ENCODE peak calls at places on chromosomes 3 and 15, in ten cellular contexts. T is endodermal cell; H is OCI-LY7; E is Karpas-422; L is GM23338; G is CD4-positive, alpha-beta T cell; Z is naive thymus-derived CD4-positive, alpha-beta T cell; Q is HCT116; V is adrenal gland; X is right cardiac atrium. W is an unnamed sample.

GRCh38 chr15:95024388-95024787 is 793.0 kb downstream of the MCTP2 start:
- DNase-seq in E (peak), V (no peak), H (peak), Q (peak), X (no peak), L (peak), G (no peak), T (peak), Z (no peak), W (no peak)

GRCh38 chr3:72070005-72070404 is 285.1 kb upstream of the PROK2 start:
- DNase-seq in Z (no peak), V (no peak), L (no peak), X (no peak), T (no peak), E (no peak), H (no peak), G (no peak), Q (no peak), W (no peak)

GRCh38 chr3:105806361-105806760 is 62.5 kb downstream of the CBLB start:
- DNase-seq in L (no peak), E (peak), T (no peak), G (no peak), Z (no peak), Q (no peak), V (peak), H (no peak), X (no peak), W (no peak)

GRCh38 chr15:53251998-53252397 is 461.9 kb upstream of the ONECUT1 start:
- DNase-seq in G (no peak), V (no peak), Q (no peak), Z (no peak), T (no peak), X (no peak), E (no peak), H (no peak), L (no peak), W (no peak)

GRCh38 chr15:31488437-31489204 is 162.0 kb downstream of the KLF13 start:
- DNase-seq in L (peak), X (peak), Z (peak), V (peak), Q (peak), E (peak), G (peak), T (peak), H (peak), W (peak)

GRCh38 chr3:58047806-58048205 is 39.6 kb downstream of the FLNB start:
- DNase-seq in E (no peak), V (no peak), H (no peak), Z (no peak), X (no peak), L (no peak), G (no peak), Q (no peak), T (no peak), W (no peak)

GRCh38 chr15:45133561-45133920 is 3.7 kb downstream of the DUOX1 start:
- DNase-seq in T (no peak), V (no peak), Q (no peak), L (no peak), X (no peak), H (no peak), Z (no peak), G (no peak), E (no peak), W (peak)

GRCh38 chr15:31740203-31740602 is 290.1 kb upstream of the CHRNA7 start:
- DNase-seq in H (no peak), L (peak), G (no peak), X (no peak), Z (no peak), V (no peak), Q (no peak), E (no peak), T (peak), W (no peak)

GRCh38 chr15:69193948-69194827 is 33.8 kb downstream of the GLCE start:
- DNase-seq in Z (no peak), H (no peak), X (no peak), L (no peak), T (no peak), Q (no peak), E (no peak), V (peak), G (no peak), W (no peak)

GRCh38 chr3:71503525-71504249 is 79.8 kb downstream of the FOXP1 start:
- DNase-seq in H (no peak), Q (no peak), V (no peak), T (no peak), L (no peak), X (no peak), G (no peak), E (no peak), Z (no peak), W (no peak)

GRCh38 chr3:29335921-29336320 is 55.0 kb downstream of the RBMS3 start:
- DNase-seq in L (no peak), V (no peak), H (no peak), T (no peak), X (no peak), Z (no peak), E (no peak), G (no peak), Q (no peak), W (no peak)
- H3K27ac ChIP-seq in L (no peak), V (no peak), H (no peak), T (peak), X (peak), Z (no peak), E (no peak), G (no peak), Q (no peak), W (peak)

GRCh38 chr15:39472661-39473657 is 107.9 kb upstream of the THBS1 start:
- DNase-seq in Q (no peak), T (no peak), V (peak), X (peak), Z (no peak), H (no peak), L (no peak), E (no peak), G (no peak), W (peak)
- H3K27ac ChIP-seq in Q (no peak), T (no peak), V (peak), X (peak), Z (no peak), H (no peak), L (no peak), E (no peak), G (no peak), W (peak)

GRCh38 chr15:91445701-91446100 is 345.6 kb downstream of the SV2B start:
- DNase-seq in Q (no peak), V (peak), T (no peak), G (no peak), X (no peak), E (no peak), H (no peak), L (no peak), Z (no peak), W (no peak)

GRCh38 chr15:91444656-91445055 is 344.6 kb downstream of the SV2B start:
- DNase-seq in G (no peak), X (no peak), E (no peak), V (no peak), T (no peak), Q (no peak), Z (no peak), L (no peak), H (no peak), W (no peak)

DNA sequence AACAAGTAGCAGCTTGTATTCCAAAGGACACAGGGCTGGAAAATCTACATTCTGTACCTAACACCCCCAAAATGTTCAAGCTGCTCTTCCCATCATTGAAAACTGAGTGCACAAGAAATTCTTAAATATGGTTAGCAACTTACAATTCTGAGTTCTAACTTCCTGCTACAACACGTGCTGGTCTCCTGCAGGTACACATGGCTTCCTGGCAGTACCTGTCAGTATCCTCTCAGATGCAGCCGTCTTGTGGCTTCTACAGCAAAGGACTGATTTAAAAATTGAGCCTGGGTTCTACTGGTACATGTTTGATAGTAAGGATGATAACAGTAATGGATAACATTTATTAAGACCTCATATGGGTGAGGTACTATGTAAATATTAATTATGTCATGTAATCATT is 348.2 kb downstream of the SV2B start:
- DNase-seq in V (no peak), T (no peak), H (no peak), E (no peak), Q (no peak), G (peak), Z (no peak), X (no peak), L (no peak), W (no peak)
- H3K27ac ChIP-seq in V (no peak), T (no peak), H (no peak), E (no peak), Q (no peak), G (no peak), Z (peak), X (no peak), L (no peak), W (no peak)

GRCh38 chr3:197458906-197459470 is 96.8 kb downstream of the BDH1 start:
- DNase-seq in L (no peak), E (no peak), X (no peak), Z (no peak), V (no peak), Q (no peak), T (no peak), H (no peak), G (no peak), W (no peak)
- H3K27ac ChIP-seq in L (no peak), E (no peak), X (no peak), Z (no peak), V (no peak), Q (no peak), T (no peak), H (no peak), G (no peak), W (no peak)

GRCh38 chr3:21717272-21717671 is 33.7 kb downstream of the ZNF385D start:
- DNase-seq in Z (no peak), L (no peak), T (no peak), H (no peak), G (no peak), E (no peak), Q (no peak), X (no peak), V (no peak), W (no peak)
- H3K27ac ChIP-seq in Z (no peak), L (no peak), T (no peak), H (no peak), G (no peak), E (no peak), Q (no peak), X (no peak), V (no peak), W (no peak)

GRCh38 chr15:92984161-92984560 is 84.0 kb downstream of the CHD2 start:
- DNase-seq in X (no peak), H (no peak), G (no peak), Q (no peak), L (no peak), V (no peak), Z (no peak), E (no peak), T (no peak), W (no peak)
- H3K27ac ChIP-seq in X (no peak), H (no peak), G (no peak), Q (no peak), L (no peak), V (no peak), Z (no peak), E (no peak), T (no peak), W (no peak)

GRCh38 chr3:171457263-171458055 is 2.7 kb downstream of the TNIK start:
- DNase-seq in Q (no peak), H (no peak), E (no peak), X (no peak), G (peak), T (peak), Z (no peak), V (no peak), L (no peak), W (no peak)
- H3K27ac ChIP-seq in Q (no peak), H (no peak), E (no peak), X (no peak), G (no peak), T (peak), Z (peak), V (no peak), L (peak), W (no peak)